ENCODE peak calls at places on chromosomes 7 and 10, in ten cellular contexts. G, L, M, R, W, O, F, S, T and D are unnamed samples.

GRCh38 chr7:151411551-151411950 is 1.7 kb upstream of the WDR86 start:
- DNase-seq in G (no peak), L (no peak), M (no peak), R (no peak), W (no peak), O (no peak), F (no peak), S (no peak), T (no peak), D (no peak)

GRCh38 chr7:131995324-131995723 is 438.9 kb upstream of the PODXL start:
- DNase-seq in G (no peak), L (no peak), M (no peak), R (no peak), W (no peak), O (no peak), F (no peak), S (no peak), T (no peak), D (no peak)

GRCh38 chr10:37681617-37681999 is 175.8 kb downstream of the ZNF248 start:
- DNase-seq in G (no peak), L (no peak), M (no peak), R (no peak), W (no peak), O (no peak), F (no peak), S (no peak), T (no peak), D (no peak)

GRCh38 chr10:36647540-36647939 is 477.9 kb upstream of the ANKRD30A start:
- DNase-seq in G (no peak), L (no peak), M (no peak), R (no peak), W (no peak), O (no peak), F (no peak), S (no peak), T (no peak), D (no peak)

GRCh38 chr7:18552943-18553584 is 57.5 kb downstream of the HDAC9 start:
- DNase-seq in G (no peak), L (peak), M (no peak), R (no peak), W (no peak), O (peak), F (no peak), S (no peak), T (no peak), D (no peak)

GRCh38 chr10:79502561-79503309 is 9.6 kb upstream of the EIF5AL1 start:
- DNase-seq in G (no peak), L (peak), M (no peak), R (no peak), W (no peak), O (peak), F (no peak), S (no peak), T (no peak), D (peak)

GRCh38 chr7:68186072-68186471 is 1189.4 kb downstream of the TYW1 start:
- DNase-seq in G (no peak), L (no peak), M (no peak), R (no peak), W (no peak), O (peak), F (no peak), S (no peak), T (no peak), D (no peak)

GRCh38 chr10:29715296-29715695 is 80.5 kb upstream of the SVIL start:
- DNase-seq in G (no peak), L (peak), M (no peak), R (no peak), W (no peak), O (no peak), F (no peak), S (no peak), T (peak), D (no peak)

GRCh38 chr10:84117683-84118394 is 21.5 kb upstream of the GHITM start:
- DNase-seq in G (no peak), L (no peak), M (no peak), R (no peak), W (no peak), O (no peak), F (no peak), S (no peak), T (no peak), D (no peak)

GRCh38 chr10:99343262-99343661 is 14.1 kb downstream of the CNNM1 start:
- DNase-seq in G (no peak), L (no peak), M (no peak), R (no peak), W (no peak), O (no peak), F (no peak), S (no peak), T (no peak), D (no peak)

GRCh38 chr10:78774614-78774998 is 294.2 kb upstream of the ZMIZ1 start:
- DNase-seq in G (no peak), L (no peak), M (no peak), R (no peak), W (no peak), O (no peak), F (no peak), S (no peak), T (no peak), D (no peak)

GRCh38 chr7:108004220-108005142 is 1.5 kb upstream of the LAMB1 start:
- DNase-seq in G (no peak), L (peak), M (no peak), R (no peak), W (no peak), O (no peak), F (no peak), S (no peak), T (peak), D (peak)

GRCh38 chr10:69500864-69501468 is 49.7 kb downstream of the TSPAN15 start:
- DNase-seq in G (no peak), L (no peak), M (no peak), R (no peak), W (no peak), O (no peak), F (no peak), S (no peak), T (no peak), D (no peak)

GRCh38 chr7:111866787-111867186 is 304.5 kb upstream of the IMMP2L start:
- DNase-seq in G (no peak), L (no peak), M (no peak), R (no peak), W (no peak), O (no peak), F (no peak), S (no peak), T (no peak), D (no peak)

GRCh38 chr7:28623863-28624262 is 211.5 kb downstream of the CREB5 start:
- DNase-seq in G (peak), L (peak), M (no peak), R (no peak), W (no peak), O (no peak), F (no peak), S (no peak), T (peak), D (no peak)

GRCh38 chr10:98316661-98317060 is 48.7 kb upstream of the LOXL4 start:
- DNase-seq in G (no peak), L (peak), M (no peak), R (no peak), W (no peak), O (no peak), F (no peak), S (no peak), T (peak), D (no peak)

GRCh38 chr10:11045995-11046394 is 28.3 kb downstream of the CELF2 start:
- DNase-seq in G (no peak), L (peak), M (no peak), R (no peak), W (no peak), O (no peak), F (no peak), S (peak), T (peak), D (no peak)

GRCh38 chr10:76736848-76737495 is 900.6 kb downstream of the KCNMA1 start:
- DNase-seq in G (no peak), L (no peak), M (no peak), R (no peak), W (no peak), O (no peak), F (no peak), S (no peak), T (peak), D (no peak)